ENCODE peak calls at places on chromosomes 12 and 14, in six cellular contexts. One of them, this sample, is unnamed.

GRCh38 chr12:102021540-102022246 is 40.1 kb downstream of the WASHC3 start:
- DNase-seq in D721Med: no peak
- DNase-seq in fibroblast of the conjunctiva: no peak
- DNase-seq in CD8-positive, alpha-beta T cell: no peak
- DNase-seq in memory B cell: no peak
- DNase-seq in HT-29: peak
- DNase-seq in this sample: no peak

GRCh38 chr12:54217774-54218221 is 29.0 kb upstream of the SMUG1 start:
- DNase-seq in D721Med: no peak
- DNase-seq in fibroblast of the conjunctiva: no peak
- DNase-seq in CD8-positive, alpha-beta T cell: no peak
- DNase-seq in memory B cell: peak
- DNase-seq in HT-29: no peak
- DNase-seq in this sample: no peak

GRCh38 chr12:75827061-75827460 is 204.5 kb downstream of the PHLDA1 start:
- DNase-seq in D721Med: no peak
- DNase-seq in fibroblast of the conjunctiva: no peak
- DNase-seq in CD8-positive, alpha-beta T cell: no peak
- DNase-seq in memory B cell: no peak
- DNase-seq in HT-29: no peak
- DNase-seq in this sample: no peak

GRCh38 chr12:22409071-22409951 is 74.8 kb upstream of the ST8SIA1 start:
- DNase-seq in D721Med: no peak
- DNase-seq in fibroblast of the conjunctiva: no peak
- DNase-seq in CD8-positive, alpha-beta T cell: peak
- DNase-seq in memory B cell: no peak
- DNase-seq in HT-29: no peak
- DNase-seq in this sample: no peak

GRCh38 chr12:16347391-16348298 is at the start of gene MGST1:
- DNase-seq in D721Med: no peak
- DNase-seq in fibroblast of the conjunctiva: peak
- DNase-seq in CD8-positive, alpha-beta T cell: no peak
- DNase-seq in memory B cell: no peak
- DNase-seq in HT-29: peak
- DNase-seq in this sample: no peak

GRCh38 chr12:28367993-28368392 is 177.7 kb downstream of the CCDC91 start:
- DNase-seq in D721Med: no peak
- DNase-seq in fibroblast of the conjunctiva: no peak
- DNase-seq in CD8-positive, alpha-beta T cell: no peak
- DNase-seq in memory B cell: no peak
- DNase-seq in HT-29: no peak
- DNase-seq in this sample: no peak

GRCh38 chr14:24196071-24197061 is 1.1 kb upstream of the TM9SF1 start:
- DNase-seq in D721Med: no peak
- DNase-seq in fibroblast of the conjunctiva: no peak
- DNase-seq in CD8-positive, alpha-beta T cell: no peak
- DNase-seq in memory B cell: no peak
- DNase-seq in HT-29: peak
- DNase-seq in this sample: no peak

GRCh38 chr12:27861428-27862167 is 81.6 kb upstream of the MANSC4 start:
- DNase-seq in D721Med: no peak
- DNase-seq in fibroblast of the conjunctiva: no peak
- DNase-seq in CD8-positive, alpha-beta T cell: no peak
- DNase-seq in memory B cell: no peak
- DNase-seq in HT-29: no peak
- DNase-seq in this sample: no peak

GRCh38 chr12:56080556-56081138 is 682 bp downstream of the ERBB3 start:
- DNase-seq in D721Med: no peak
- DNase-seq in fibroblast of the conjunctiva: no peak
- DNase-seq in CD8-positive, alpha-beta T cell: no peak
- DNase-seq in memory B cell: no peak
- DNase-seq in HT-29: peak
- DNase-seq in this sample: no peak

GRCh38 chr12:76666272-76666845 is 97.6 kb upstream of the ZDHHC17 start:
- DNase-seq in D721Med: no peak
- DNase-seq in fibroblast of the conjunctiva: no peak
- DNase-seq in CD8-positive, alpha-beta T cell: no peak
- DNase-seq in memory B cell: no peak
- DNase-seq in HT-29: no peak
- DNase-seq in this sample: no peak

GRCh38 chr14:68401855-68402254 is 391.0 kb downstream of the ZFP36L1 start:
- DNase-seq in D721Med: no peak
- DNase-seq in fibroblast of the conjunctiva: no peak
- DNase-seq in CD8-positive, alpha-beta T cell: no peak
- DNase-seq in memory B cell: no peak
- DNase-seq in HT-29: no peak
- DNase-seq in this sample: no peak

GRCh38 chr14:100417466-100417865 is 94.3 kb downstream of the SLC25A47 start:
- DNase-seq in D721Med: no peak
- DNase-seq in fibroblast of the conjunctiva: peak
- DNase-seq in CD8-positive, alpha-beta T cell: no peak
- DNase-seq in memory B cell: no peak
- DNase-seq in HT-29: peak
- DNase-seq in this sample: peak